ENCODE peak calls at places on chromosomes 6 and 20, in nine cellular contexts. One of them, this sample, is unnamed.

GRCh38 chr20:38986663-38987062 is 24.5 kb downstream of the DHX35 start:
- DNase-seq in anterior cingulate cortex: no peak
- DNase-seq in neural progenitor cell: no peak
- DNase-seq in MCF 10A: no peak
- DNase-seq in NCI-H2081 treated with DMSO at 0.1 percent for 48 hours: no peak
- DNase-seq in psoas muscle: no peak
- DNase-seq in stimulated activated CD8-positive, alpha-beta memory T cell treated with anti-CD3 and anti-CD28 coated beads, Interleukin-4, amount 100 ng/mL, for 24 hours: no peak
- DNase-seq in RCC 7860: no peak
- DNase-seq in RPMI8226: no peak
- DNase-seq in this sample: no peak

GRCh38 chr6:44194326-44194725 is 22.4 kb upstream of the MYMX start:
- DNase-seq in anterior cingulate cortex: no peak
- DNase-seq in neural progenitor cell: no peak
- DNase-seq in MCF 10A: no peak
- DNase-seq in NCI-H2081 treated with DMSO at 0.1 percent for 48 hours: no peak
- DNase-seq in psoas muscle: no peak
- DNase-seq in stimulated activated CD8-positive, alpha-beta memory T cell treated with anti-CD3 and anti-CD28 coated beads, Interleukin-4, amount 100 ng/mL, for 24 hours: no peak
- DNase-seq in RCC 7860: no peak
- DNase-seq in RPMI8226: no peak
- DNase-seq in this sample: no peak

GRCh38 chr6:124682751-124683150 is 279.5 kb upstream of the RNF217 start:
- DNase-seq in anterior cingulate cortex: no peak
- DNase-seq in neural progenitor cell: no peak
- DNase-seq in MCF 10A: no peak
- DNase-seq in NCI-H2081 treated with DMSO at 0.1 percent for 48 hours: no peak
- DNase-seq in psoas muscle: no peak
- DNase-seq in stimulated activated CD8-positive, alpha-beta memory T cell treated with anti-CD3 and anti-CD28 coated beads, Interleukin-4, amount 100 ng/mL, for 24 hours: no peak
- DNase-seq in RCC 7860: no peak
- DNase-seq in RPMI8226: no peak
- DNase-seq in this sample: no peak

GRCh38 chr6:141451508-141452353 is 681.0 kb upstream of the GJE1 start:
- DNase-seq in anterior cingulate cortex: no peak
- DNase-seq in neural progenitor cell: peak; percentile 52
- DNase-seq in MCF 10A: peak; percentile 38
- DNase-seq in NCI-H2081 treated with DMSO at 0.1 percent for 48 hours: no peak
- DNase-seq in psoas muscle: no peak
- DNase-seq in stimulated activated CD8-positive, alpha-beta memory T cell treated with anti-CD3 and anti-CD28 coated beads, Interleukin-4, amount 100 ng/mL, for 24 hours: no peak
- DNase-seq in RCC 7860: peak; percentile 69
- DNase-seq in RPMI8226: peak; percentile 5
- DNase-seq in this sample: no peak

GRCh38 chr6:136920216-136920857 is 1.8 kb upstream of the SLC35D3 start:
- DNase-seq in anterior cingulate cortex: no peak
- DNase-seq in neural progenitor cell: peak; percentile 4
- DNase-seq in MCF 10A: no peak
- DNase-seq in NCI-H2081 treated with DMSO at 0.1 percent for 48 hours: no peak
- DNase-seq in psoas muscle: no peak
- DNase-seq in stimulated activated CD8-positive, alpha-beta memory T cell treated with anti-CD3 and anti-CD28 coated beads, Interleukin-4, amount 100 ng/mL, for 24 hours: no peak
- DNase-seq in RCC 7860: no peak
- DNase-seq in RPMI8226: no peak
- DNase-seq in this sample: no peak

GRCh38 chr6:125294925-125295324 is 6.8 kb downstream of the HDDC2 start:
- DNase-seq in anterior cingulate cortex: no peak
- DNase-seq in neural progenitor cell: no peak
- DNase-seq in MCF 10A: no peak
- DNase-seq in NCI-H2081 treated with DMSO at 0.1 percent for 48 hours: no peak
- DNase-seq in psoas muscle: no peak
- DNase-seq in stimulated activated CD8-positive, alpha-beta memory T cell treated with anti-CD3 and anti-CD28 coated beads, Interleukin-4, amount 100 ng/mL, for 24 hours: no peak
- DNase-seq in RCC 7860: no peak
- DNase-seq in RPMI8226: no peak
- DNase-seq in this sample: no peak

GRCh38 chr6:147449405-147450161 is 58.9 kb upstream of the SAMD5 start:
- DNase-seq in anterior cingulate cortex: no peak
- DNase-seq in neural progenitor cell: no peak
- DNase-seq in MCF 10A: no peak
- DNase-seq in NCI-H2081 treated with DMSO at 0.1 percent for 48 hours: no peak
- DNase-seq in psoas muscle: no peak
- DNase-seq in stimulated activated CD8-positive, alpha-beta memory T cell treated with anti-CD3 and anti-CD28 coated beads, Interleukin-4, amount 100 ng/mL, for 24 hours: no peak
- DNase-seq in RCC 7860: no peak
- DNase-seq in RPMI8226: no peak
- DNase-seq in this sample: no peak

GRCh38 chr6:12921467-12921866 is 204.9 kb downstream of the PHACTR1 start:
- DNase-seq in anterior cingulate cortex: no peak
- DNase-seq in neural progenitor cell: no peak
- DNase-seq in MCF 10A: no peak
- DNase-seq in NCI-H2081 treated with DMSO at 0.1 percent for 48 hours: no peak
- DNase-seq in psoas muscle: no peak
- DNase-seq in stimulated activated CD8-positive, alpha-beta memory T cell treated with anti-CD3 and anti-CD28 coated beads, Interleukin-4, amount 100 ng/mL, for 24 hours: no peak
- DNase-seq in RCC 7860: no peak
- DNase-seq in RPMI8226: no peak
- DNase-seq in this sample: no peak

GRCh38 chr20:63974402-63975200 is 4.8 kb downstream of the SAMD10 start:
- DNase-seq in anterior cingulate cortex: peak; percentile 34
- DNase-seq in neural progenitor cell: no peak
- DNase-seq in MCF 10A: peak; percentile 45
- DNase-seq in NCI-H2081 treated with DMSO at 0.1 percent for 48 hours: peak; percentile 97
- DNase-seq in psoas muscle: no peak
- DNase-seq in stimulated activated CD8-positive, alpha-beta memory T cell treated with anti-CD3 and anti-CD28 coated beads, Interleukin-4, amount 100 ng/mL, for 24 hours: no peak
- DNase-seq in RCC 7860: no peak
- DNase-seq in RPMI8226: no peak
- DNase-seq in this sample: no peak

GRCh38 chr6:157806496-157807215 is 16.4 kb upstream of the SNX9 start:
- DNase-seq in anterior cingulate cortex: no peak
- DNase-seq in neural progenitor cell: no peak
- DNase-seq in MCF 10A: no peak
- DNase-seq in NCI-H2081 treated with DMSO at 0.1 percent for 48 hours: no peak
- DNase-seq in psoas muscle: no peak
- DNase-seq in stimulated activated CD8-positive, alpha-beta memory T cell treated with anti-CD3 and anti-CD28 coated beads, Interleukin-4, amount 100 ng/mL, for 24 hours: no peak
- DNase-seq in RCC 7860: no peak
- DNase-seq in RPMI8226: no peak
- DNase-seq in this sample: peak; percentile 45